ENCODE peak calls at places on chromosomes 12 and 14, in seven cellular contexts. One of them, this sample, is unnamed.

GRCh38 chr14:79911762-79912161 is 299.5 kb downstream of the DIO2 start:
- DNase-seq in kidney: no peak
- DNase-seq in heart right ventricle: no peak
- DNase-seq in fibroblast of villous mesenchyme: no peak
- DNase-seq in A549: no peak
- DNase-seq in fibroblast of lung: no peak
- DNase-seq in keratinocyte: no peak
- DNase-seq in this sample: no peak

GRCh38 chr12:22282283-22282682 is 52.2 kb downstream of the ST8SIA1 start:
- DNase-seq in kidney: no peak
- DNase-seq in heart right ventricle: no peak
- DNase-seq in fibroblast of villous mesenchyme: peak; percentile 69
- DNase-seq in A549: peak; percentile 5
- DNase-seq in fibroblast of lung: peak; percentile 89
- DNase-seq in keratinocyte: peak; percentile 48
- DNase-seq in this sample: no peak

GRCh38 chr12:132604108-132605054 is 6.0 kb downstream of the LRCOL1 start:
- DNase-seq in kidney: peak; percentile 94
- DNase-seq in heart right ventricle: peak; percentile 74
- DNase-seq in fibroblast of villous mesenchyme: no peak
- DNase-seq in A549: no peak
- DNase-seq in fibroblast of lung: no peak
- DNase-seq in keratinocyte: no peak
- DNase-seq in this sample: peak; percentile 59

GRCh38 chr12:19440916-19441315 is 1.6 kb downstream of the AEBP2 start:
- DNase-seq in kidney: no peak
- DNase-seq in heart right ventricle: no peak
- DNase-seq in fibroblast of villous mesenchyme: peak; percentile 25
- DNase-seq in A549: no peak
- DNase-seq in fibroblast of lung: peak; percentile 69
- DNase-seq in keratinocyte: no peak
- DNase-seq in this sample: no peak

GRCh38 chr12:116492703-116493324 is 66.4 kb upstream of the MAP1LC3B2 start:
- DNase-seq in kidney: no peak
- DNase-seq in heart right ventricle: no peak
- DNase-seq in fibroblast of villous mesenchyme: peak; percentile 39
- DNase-seq in A549: peak; percentile 59
- DNase-seq in fibroblast of lung: peak; percentile 65
- DNase-seq in keratinocyte: no peak
- DNase-seq in this sample: no peak

GRCh38 chr12:129614221-129614885 is 289.5 kb downstream of the TMEM132D start:
- DNase-seq in kidney: no peak
- DNase-seq in heart right ventricle: no peak
- DNase-seq in fibroblast of villous mesenchyme: no peak
- DNase-seq in A549: no peak
- DNase-seq in fibroblast of lung: peak; percentile 82
- DNase-seq in keratinocyte: no peak
- DNase-seq in this sample: no peak

GRCh38 chr12:68894276-68894855 is 38.6 kb downstream of the CPM start:
- DNase-seq in kidney: no peak
- DNase-seq in heart right ventricle: no peak
- DNase-seq in fibroblast of villous mesenchyme: no peak
- DNase-seq in A549: no peak
- DNase-seq in fibroblast of lung: no peak
- DNase-seq in keratinocyte: no peak
- DNase-seq in this sample: no peak

GRCh38 chr12:109163150-109163549 is 46.8 kb downstream of the ACACB start:
- DNase-seq in kidney: no peak
- DNase-seq in heart right ventricle: no peak
- DNase-seq in fibroblast of villous mesenchyme: no peak
- DNase-seq in A549: no peak
- DNase-seq in fibroblast of lung: no peak
- DNase-seq in keratinocyte: no peak
- DNase-seq in this sample: no peak

GRCh38 chr14:32985881-32986280 is 47.2 kb downstream of the NPAS3 start:
- DNase-seq in kidney: no peak
- DNase-seq in heart right ventricle: peak; percentile 22
- DNase-seq in fibroblast of villous mesenchyme: no peak
- DNase-seq in A549: no peak
- DNase-seq in fibroblast of lung: peak; percentile 50
- DNase-seq in keratinocyte: no peak
- DNase-seq in this sample: no peak

GRCh38 chr12:68240975-68241374 is 12.4 kb downstream of the IL22 start:
- DNase-seq in kidney: no peak
- DNase-seq in heart right ventricle: no peak
- DNase-seq in fibroblast of villous mesenchyme: peak; percentile 77
- DNase-seq in A549: no peak
- DNase-seq in fibroblast of lung: peak; percentile 33
- DNase-seq in keratinocyte: no peak
- DNase-seq in this sample: no peak

GRCh38 chr14:69055125-69055524 is 76.0 kb upstream of the ACTN1 start:
- DNase-seq in kidney: no peak
- DNase-seq in heart right ventricle: no peak
- DNase-seq in fibroblast of villous mesenchyme: peak; percentile 91
- DNase-seq in A549: no peak
- DNase-seq in fibroblast of lung: peak; percentile 99
- DNase-seq in keratinocyte: no peak
- DNase-seq in this sample: no peak

GRCh38 chr14:31877333-31877798 is 199.7 kb upstream of the ARHGAP5 start:
- DNase-seq in kidney: no peak
- DNase-seq in heart right ventricle: no peak
- DNase-seq in fibroblast of villous mesenchyme: peak; percentile 85
- DNase-seq in A549: no peak
- DNase-seq in fibroblast of lung: no peak
- DNase-seq in keratinocyte: no peak
- DNase-seq in this sample: no peak

GRCh38 chr12:74530676-74531075 is 7.0 kb upstream of the ATXN7L3B start:
- DNase-seq in kidney: no peak
- DNase-seq in heart right ventricle: no peak
- DNase-seq in fibroblast of villous mesenchyme: no peak
- DNase-seq in A549: no peak
- DNase-seq in fibroblast of lung: no peak
- DNase-seq in keratinocyte: no peak
- DNase-seq in this sample: no peak

GRCh38 chr12:17793854-17794253 is 296.1 kb downstream of the RERGL start:
- DNase-seq in kidney: no peak
- DNase-seq in heart right ventricle: no peak
- DNase-seq in fibroblast of villous mesenchyme: no peak
- DNase-seq in A549: no peak
- DNase-seq in fibroblast of lung: no peak
- DNase-seq in keratinocyte: no peak
- DNase-seq in this sample: no peak

DNA sequence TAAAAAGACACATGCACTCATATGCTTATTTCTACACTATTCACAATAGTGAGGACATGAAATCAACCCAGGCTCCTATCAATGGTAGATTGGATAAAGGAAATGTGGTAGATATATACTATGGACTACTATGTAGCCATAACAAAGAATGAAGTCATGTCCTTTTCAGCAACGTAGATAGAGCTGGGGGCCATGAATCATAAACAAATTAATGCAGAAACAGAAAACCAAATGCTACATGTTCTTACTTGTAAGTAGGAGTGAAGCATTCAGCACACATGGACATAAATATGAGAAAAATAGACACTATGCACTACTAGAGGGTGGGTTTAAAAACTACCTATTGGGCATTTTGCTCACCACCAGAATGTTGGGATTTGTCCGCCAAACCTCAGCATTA is 278.0 kb upstream of the MIS18BP1 start:
- DNase-seq in kidney: no peak
- DNase-seq in heart right ventricle: no peak
- DNase-seq in fibroblast of villous mesenchyme: no peak
- DNase-seq in A549: no peak
- DNase-seq in fibroblast of lung: no peak
- DNase-seq in keratinocyte: no peak
- DNase-seq in this sample: no peak
- TF ChIP-seq CTCF in kidney: no peak
- TF ChIP-seq CTCF in heart right ventricle: no peak
- TF ChIP-seq CTCF in fibroblast of villous mesenchyme: no peak
- TF ChIP-seq CTCF in A549: no peak
- TF ChIP-seq CTCF in fibroblast of lung: no peak
- TF ChIP-seq CTCF in keratinocyte: no peak
- TF ChIP-seq CTCF in this sample: no peak

GRCh38 chr12:6367065-6367968 is 8.0 kb downstream of the SCNN1A start:
- DNase-seq in kidney: peak; percentile 31
- DNase-seq in heart right ventricle: no peak
- DNase-seq in fibroblast of villous mesenchyme: peak; percentile 69
- DNase-seq in A549: no peak
- DNase-seq in fibroblast of lung: peak; percentile 42
- DNase-seq in keratinocyte: no peak
- DNase-seq in this sample: no peak
- TF ChIP-seq CTCF in kidney: no peak
- TF ChIP-seq CTCF in heart right ventricle: peak; percentile 9
- TF ChIP-seq CTCF in fibroblast of villous mesenchyme: peak; percentile 35
- TF ChIP-seq CTCF in A549: no peak
- TF ChIP-seq CTCF in fibroblast of lung: peak; percentile 36
- TF ChIP-seq CTCF in keratinocyte: no peak
- TF ChIP-seq CTCF in this sample: peak; percentile 27

DNA sequence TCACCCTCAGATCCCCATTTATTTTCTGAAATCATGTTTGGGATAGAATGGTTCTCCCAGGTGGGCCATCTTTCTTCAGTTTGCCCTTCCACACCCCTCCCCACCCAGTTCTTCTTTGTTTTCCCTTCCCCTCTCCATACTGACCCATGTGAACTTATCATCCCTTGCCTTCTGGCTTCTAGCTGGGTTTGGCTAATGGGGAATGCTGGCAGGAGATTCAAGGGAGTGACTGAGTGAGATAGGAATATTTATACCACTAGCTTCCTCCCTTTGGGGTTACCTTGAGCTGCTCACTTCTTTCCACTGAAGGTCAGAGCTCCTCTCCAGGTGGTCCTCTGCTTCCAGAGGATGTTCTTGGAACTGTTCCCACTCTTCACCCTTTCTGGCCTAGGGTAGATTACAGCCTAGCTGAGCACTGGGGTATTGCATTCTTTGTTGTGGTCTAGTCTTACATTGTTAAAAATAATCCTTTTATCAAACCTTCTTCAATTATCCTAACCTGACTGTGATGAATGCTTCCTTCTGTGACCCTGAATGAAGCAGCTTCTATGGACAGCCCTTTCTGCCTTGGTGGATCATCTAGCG is 88.3 kb upstream of the ATP2B1 start:
- DNase-seq in kidney: no peak
- DNase-seq in heart right ventricle: no peak
- DNase-seq in fibroblast of villous mesenchyme: no peak
- DNase-seq in A549: no peak
- DNase-seq in fibroblast of lung: no peak
- DNase-seq in keratinocyte: no peak
- DNase-seq in this sample: no peak
- TF ChIP-seq CTCF in kidney: no peak
- TF ChIP-seq CTCF in heart right ventricle: no peak
- TF ChIP-seq CTCF in fibroblast of villous mesenchyme: no peak
- TF ChIP-seq CTCF in A549: no peak
- TF ChIP-seq CTCF in fibroblast of lung: no peak
- TF ChIP-seq CTCF in keratinocyte: no peak
- TF ChIP-seq CTCF in this sample: no peak

DNA sequence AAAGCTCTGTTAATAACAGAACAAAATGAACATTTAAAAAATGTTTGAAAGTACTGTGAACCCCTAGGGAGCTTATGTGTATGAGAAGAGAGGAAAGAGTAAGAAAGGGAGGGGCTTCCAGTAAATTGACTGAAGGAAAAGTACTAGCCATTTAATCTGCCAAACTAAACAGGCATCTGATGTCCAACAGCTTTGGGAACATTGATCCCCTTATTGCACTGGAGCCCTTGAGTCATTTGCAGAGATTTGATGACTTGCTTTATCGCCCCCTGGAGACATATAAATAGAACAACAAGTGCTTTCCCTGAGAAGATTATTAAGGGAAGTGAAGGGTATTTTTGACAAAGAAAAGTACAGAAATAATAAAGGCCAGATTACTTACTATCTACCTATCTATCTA is 319.3 kb upstream of the NOVA1 start:
- DNase-seq in kidney: no peak
- DNase-seq in heart right ventricle: no peak
- DNase-seq in fibroblast of villous mesenchyme: peak; percentile 54
- DNase-seq in A549: no peak
- DNase-seq in fibroblast of lung: peak; percentile 28
- DNase-seq in keratinocyte: no peak
- DNase-seq in this sample: no peak
- TF ChIP-seq CTCF in kidney: peak; percentile 26
- TF ChIP-seq CTCF in heart right ventricle: no peak
- TF ChIP-seq CTCF in fibroblast of villous mesenchyme: peak; percentile 59
- TF ChIP-seq CTCF in A549: peak; percentile 8
- TF ChIP-seq CTCF in fibroblast of lung: peak; percentile 53
- TF ChIP-seq CTCF in keratinocyte: no peak
- TF ChIP-seq CTCF in this sample: peak; percentile 61

DNA sequence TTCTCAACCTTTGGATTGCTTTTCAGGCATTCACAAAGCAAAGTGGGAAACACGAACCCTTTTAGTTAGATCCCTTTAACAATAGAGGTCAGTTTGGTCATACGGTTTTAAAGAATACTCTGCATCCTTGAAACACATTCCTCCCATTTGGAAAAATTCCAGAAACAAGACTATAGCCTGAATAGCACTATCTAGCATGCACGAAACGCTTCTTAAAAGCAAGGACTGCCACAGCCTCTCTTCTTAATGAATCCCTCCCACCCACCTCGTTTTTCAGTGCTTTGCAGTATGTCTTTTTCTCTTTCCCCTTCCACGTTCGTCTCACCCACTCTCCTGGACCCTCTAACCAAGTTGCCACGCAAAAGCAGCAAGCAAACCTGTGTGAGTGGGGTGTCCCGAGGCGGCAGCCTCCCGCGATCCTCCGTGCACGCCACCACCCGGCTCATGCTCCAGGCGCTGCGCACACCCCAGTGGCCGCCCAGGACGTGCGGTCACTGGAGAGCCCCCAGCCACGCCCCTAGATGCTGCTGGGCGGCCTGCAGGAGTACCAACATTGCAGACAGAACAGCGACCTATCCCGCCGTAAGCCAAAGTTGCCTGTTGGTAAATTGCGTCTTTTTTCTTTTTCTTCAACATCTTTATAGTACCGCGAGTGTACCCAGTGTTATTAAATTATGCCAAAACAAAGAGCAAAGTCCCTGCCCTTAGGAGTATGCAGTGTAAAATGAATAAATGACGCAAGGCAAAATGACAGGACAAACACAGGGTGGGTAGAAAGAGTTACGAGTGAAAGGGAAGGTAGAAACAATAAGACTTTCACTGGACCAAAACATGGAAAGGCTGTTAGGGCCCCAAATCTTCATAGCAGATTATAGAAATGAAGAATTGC is at the start of gene SLC38A4:
- DNase-seq in kidney: peak; percentile 59
- DNase-seq in heart right ventricle: peak; percentile 58
- DNase-seq in fibroblast of villous mesenchyme: peak; percentile 45
- DNase-seq in A549: no peak
- DNase-seq in fibroblast of lung: peak; percentile 36
- DNase-seq in keratinocyte: no peak
- DNase-seq in this sample: no peak
- TF ChIP-seq CTCF in kidney: peak; percentile 12
- TF ChIP-seq CTCF in heart right ventricle: no peak
- TF ChIP-seq CTCF in fibroblast of villous mesenchyme: peak; percentile 34
- TF ChIP-seq CTCF in A549: no peak
- TF ChIP-seq CTCF in fibroblast of lung: peak; percentile 25
- TF ChIP-seq CTCF in keratinocyte: no peak
- TF ChIP-seq CTCF in this sample: no peak